ENCODE peak calls at places on chromosomes 6 and 20, in ten cellular contexts. B is fibroblast of mammary gland, G is tibial artery, W is GM12865, L is pancreas, C is HepG2, R is spleen, Z is body of pancreas, X is brain microvascular endothelial cell, U is tibial nerve. O is an unnamed sample.

GRCh38 chr20:13739726-13740649 is 44.7 kb downstream of the ESF1 start:
- DNase-seq in U (no peak), C (no peak), X (no peak), R (no peak), L (no peak), B (no peak), G (no peak), W (no peak), Z (no peak), O (no peak)

GRCh38 chr6:3424185-3424927 is 32.5 kb downstream of the SLC22A23 start:
- DNase-seq in X (no peak), B (no peak), G (no peak), U (no peak), Z (no peak), C (no peak), L (no peak), W (no peak), R (no peak), O (no peak)

GRCh38 chr20:2311329-2311728 is 15.5 kb downstream of the TGM3 start:
- DNase-seq in L (no peak), R (no peak), Z (no peak), X (no peak), C (no peak), B (no peak), W (no peak), U (no peak), G (no peak), O (no peak)

GRCh38 chr20:12023169-12023795 is 105.6 kb downstream of the BTBD3 start:
- DNase-seq in G (no peak), U (no peak), X (no peak), W (no peak), R (no peak), Z (no peak), C (no peak), B (no peak), L (no peak), O (no peak)

GRCh38 chr20:63359164-63359934 is 1.8 kb downstream of the CHRNA4 start:
- DNase-seq in W (no peak), U (no peak), B (no peak), X (no peak), C (no peak), G (no peak), Z (no peak), R (no peak), L (no peak), O (no peak)

GRCh38 chr6:100881707-100882040 is 545 bp upstream of the ASCC3 start:
- DNase-seq in C (no peak), Z (no peak), R (no peak), W (no peak), G (no peak), U (no peak), B (peak), L (no peak), X (no peak), O (peak)

GRCh38 chr6:7196019-7196402 is 88.2 kb downstream of the RREB1 start:
- DNase-seq in R (no peak), X (no peak), U (no peak), W (no peak), G (no peak), B (no peak), L (no peak), C (no peak), Z (no peak), O (no peak)

GRCh38 chr20:36998652-36999051 is 47.1 kb upstream of the SAMHD1 start:
- DNase-seq in X (no peak), R (no peak), W (no peak), C (no peak), G (no peak), Z (no peak), L (no peak), U (no peak), B (no peak), O (no peak)

GRCh38 chr6:170463101-170463721 is 89.9 kb downstream of the PSMB1 start:
- DNase-seq in C (no peak), B (no peak), G (no peak), X (no peak), R (peak), L (no peak), Z (no peak), U (no peak), W (no peak), O (no peak)

GRCh38 chr6:35539223-35539622 is 26.5 kb upstream of the TULP1 start:
- DNase-seq in X (no peak), U (no peak), C (no peak), R (no peak), Z (no peak), W (no peak), G (no peak), B (no peak), L (no peak), O (no peak)

GRCh38 chr20:50385733-50386640 is 124.2 kb upstream of the PTPN1 start:
- DNase-seq in Z (no peak), C (no peak), W (peak), U (no peak), X (no peak), L (no peak), G (no peak), B (no peak), R (peak), O (no peak)

GRCh38 chr6:108163267-108163643 is 2.6 kb upstream of the NR2E1 start:
- DNase-seq in B (no peak), R (no peak), X (no peak), W (no peak), L (no peak), G (no peak), Z (no peak), U (no peak), C (no peak), O (no peak)

GRCh38 chr6:169233181-169233580 is 20.5 kb downstream of the THBS2 start:
- DNase-seq in W (no peak), R (no peak), B (no peak), G (peak), C (no peak), L (no peak), X (no peak), Z (no peak), U (no peak), O (no peak)

GRCh38 chr6:6003334-6004146 is 3.2 kb downstream of the NRN1 start:
- DNase-seq in R (peak), C (no peak), W (peak), L (no peak), Z (no peak), X (peak), B (peak), G (no peak), U (no peak), O (no peak)

DNA sequence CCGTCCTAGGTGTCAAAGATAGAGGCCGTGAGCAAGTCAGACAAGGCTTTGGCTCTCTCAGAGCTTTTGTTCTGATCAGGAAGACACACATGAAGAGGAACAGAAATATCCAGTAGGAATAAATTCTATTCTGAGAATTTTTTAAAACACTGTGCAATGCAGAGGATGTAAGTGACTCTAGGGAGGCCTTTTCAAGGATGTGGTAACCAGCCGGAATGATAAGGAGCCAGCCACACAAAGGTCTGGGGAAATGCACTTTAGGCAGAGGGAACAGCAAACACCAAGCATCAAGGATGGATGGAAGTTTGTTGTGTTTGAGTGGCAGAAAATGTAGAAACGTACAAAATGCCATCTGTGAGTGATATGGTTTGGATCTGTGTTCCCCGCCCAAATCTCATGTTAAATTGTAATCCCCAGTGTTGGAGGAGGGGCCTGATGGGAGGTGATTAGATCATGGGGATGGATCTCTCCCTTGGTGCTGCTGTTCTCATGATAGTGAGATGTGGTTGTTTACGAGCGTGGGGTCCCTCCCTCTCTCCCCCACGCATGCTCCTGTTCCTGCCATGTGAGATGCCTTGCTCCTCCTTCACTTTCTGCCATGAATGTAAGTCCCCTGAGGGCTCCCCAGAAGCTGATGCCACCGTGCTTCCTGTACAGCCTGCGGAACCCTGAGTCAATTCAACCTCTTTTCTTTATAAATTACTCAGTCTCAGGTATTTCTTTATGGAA is 93.6 kb upstream of the CDYL start:
- DNase-seq in B (no peak), U (no peak), G (no peak), R (no peak), L (no peak), W (no peak), Z (no peak), C (no peak), X (no peak), O (no peak)
- TF ChIP-seq CTCF in B (no peak), U (no peak), G (no peak), R (no peak), L (no peak), W (no peak), Z (no peak), C (no peak), X (no peak), O (no peak)

DNA sequence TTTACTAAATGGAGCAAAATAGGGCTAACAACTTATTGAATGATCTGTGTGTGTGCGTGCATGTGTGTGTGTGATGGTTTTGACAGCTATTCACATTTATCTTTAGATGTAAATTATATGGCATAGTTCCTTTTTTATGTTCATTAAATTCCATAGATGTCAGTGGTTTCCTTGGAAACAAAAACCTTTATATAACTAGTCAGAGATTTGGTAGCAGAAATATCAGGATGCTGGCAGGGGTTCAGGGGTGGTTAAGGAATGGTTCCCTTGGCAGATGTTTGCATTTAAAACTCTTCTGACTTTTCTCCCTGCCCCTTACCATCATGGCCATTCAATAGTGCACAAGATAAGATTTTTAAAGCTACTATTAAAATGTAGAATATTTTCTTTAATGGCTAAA is 256.6 kb downstream of the PLCB1 start:
- DNase-seq in C (no peak), L (no peak), B (peak), Z (no peak), R (no peak), W (no peak), X (peak), U (no peak), G (no peak), O (no peak)
- H3K4me3 ChIP-seq in C (no peak), L (no peak), B (no peak), Z (no peak), R (no peak), W (no peak), X (no peak), U (no peak), G (no peak), O (no peak)

DNA sequence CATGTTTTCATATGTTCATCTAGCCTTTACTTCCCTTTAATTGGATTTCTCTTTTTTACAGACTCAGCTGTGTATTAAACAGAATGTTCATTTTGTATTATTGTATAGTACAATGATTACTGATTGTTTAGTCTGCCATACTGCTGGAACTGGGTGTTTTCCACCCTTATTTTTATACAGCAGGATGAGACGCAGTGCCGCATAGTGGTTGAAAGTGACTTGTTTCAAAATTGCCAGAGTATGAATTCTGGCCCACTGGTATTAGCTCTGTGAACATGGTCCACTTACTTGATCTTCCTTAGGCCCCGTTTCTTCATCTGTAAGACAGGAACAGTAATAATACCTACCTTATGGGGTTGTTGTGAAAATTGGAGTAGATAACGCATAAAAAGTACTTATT is 22.1 kb downstream of the AFDN start:
- DNase-seq in W (no peak), Z (no peak), C (no peak), U (no peak), X (no peak), G (no peak), L (no peak), B (no peak), R (no peak), O (no peak)
- TF ChIP-seq CTCF in W (peak), Z (no peak), C (no peak), U (no peak), X (no peak), G (no peak), L (no peak), B (no peak), R (no peak), O (no peak)

GRCh38 chr6:15588966-15589634 is 73.7 kb downstream of the DTNBP1 start:
- DNase-seq in Z (no peak), U (no peak), X (peak), C (no peak), B (peak), L (no peak), G (no peak), W (no peak), R (no peak), O (peak)
- H3K4me3 ChIP-seq in Z (no peak), U (no peak), X (no peak), C (no peak), B (no peak), L (no peak), G (no peak), W (no peak), R (no peak), O (no peak)

GRCh38 chr6:116218866-116219265 is 35.0 kb downstream of the TSPYL4 start:
- DNase-seq in B (no peak), R (no peak), C (no peak), Z (no peak), W (no peak), L (no peak), X (no peak), U (no peak), G (no peak), O (no peak)

GRCh38 chr6:116220172-116220571 is 33.7 kb downstream of the TSPYL4 start:
- DNase-seq in X (no peak), B (peak), R (no peak), Z (no peak), U (no peak), W (no peak), G (no peak), L (no peak), C (no peak), O (peak)

GRCh38 chr6:116215414-116215813 is 38.5 kb downstream of the TSPYL4 start:
- DNase-seq in B (peak), U (no peak), L (no peak), Z (no peak), W (no peak), R (no peak), X (no peak), G (no peak), C (no peak), O (no peak)

GRCh38 chr6:116217069-116217468 is 36.8 kb downstream of the TSPYL4 start:
- DNase-seq in L (no peak), Z (no peak), G (no peak), C (peak), B (peak), R (no peak), W (peak), X (no peak), U (no peak), O (peak)

DNA sequence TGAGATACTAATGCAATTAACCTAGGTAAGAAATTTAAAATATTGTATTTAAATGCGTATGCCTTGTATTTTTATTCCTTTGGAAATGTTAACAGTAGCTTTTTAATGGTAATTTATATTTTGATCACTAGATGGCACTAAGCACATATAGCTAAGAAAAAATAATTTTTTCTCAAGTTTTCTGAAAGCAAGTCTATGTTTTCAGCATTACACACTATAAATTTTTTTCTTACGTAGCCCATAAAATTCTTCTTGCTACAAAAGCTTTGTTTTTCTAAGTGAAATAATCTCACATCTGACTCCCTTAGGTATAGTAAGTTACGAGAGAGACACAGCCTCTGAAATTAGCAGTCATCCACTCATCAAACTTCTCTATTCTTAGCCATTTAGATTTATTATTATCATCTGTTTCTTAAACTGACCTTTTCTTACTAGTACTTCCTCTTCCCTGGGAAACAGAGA is 35.7 kb downstream of the TSPYL4 start:
- DNase-seq in U (no peak), W (no peak), B (peak), G (no peak), L (no peak), R (no peak), Z (no peak), C (no peak), X (no peak), O (peak)
- TF ChIP-seq CTCF in U (peak), W (peak), B (peak), G (peak), L (peak), R (no peak), Z (peak), C (peak), X (peak), O (no peak)

GRCh38 chr6:135306740-135307420 is 125.8 kb downstream of the MYB start:
- DNase-seq in B (peak), Z (no peak), C (no peak), L (no peak), X (no peak), U (no peak), G (no peak), W (no peak), R (no peak), O (peak)

GRCh38 chr6:135314543-135314942 is 133.4 kb downstream of the MYB start:
- DNase-seq in R (no peak), L (no peak), Z (no peak), B (no peak), X (no peak), C (no peak), G (no peak), U (no peak), W (peak), O (no peak)

GRCh38 chr6:135310291-135310690 is 129.2 kb downstream of the MYB start:
- DNase-seq in U (no peak), X (no peak), W (no peak), L (no peak), C (no peak), G (no peak), Z (no peak), B (no peak), R (no peak), O (no peak)

GRCh38 chr6:135306166-135306565 is 125.1 kb downstream of the MYB start:
- DNase-seq in X (no peak), U (no peak), G (no peak), Z (no peak), R (no peak), L (no peak), W (no peak), B (no peak), C (no peak), O (no peak)

DNA sequence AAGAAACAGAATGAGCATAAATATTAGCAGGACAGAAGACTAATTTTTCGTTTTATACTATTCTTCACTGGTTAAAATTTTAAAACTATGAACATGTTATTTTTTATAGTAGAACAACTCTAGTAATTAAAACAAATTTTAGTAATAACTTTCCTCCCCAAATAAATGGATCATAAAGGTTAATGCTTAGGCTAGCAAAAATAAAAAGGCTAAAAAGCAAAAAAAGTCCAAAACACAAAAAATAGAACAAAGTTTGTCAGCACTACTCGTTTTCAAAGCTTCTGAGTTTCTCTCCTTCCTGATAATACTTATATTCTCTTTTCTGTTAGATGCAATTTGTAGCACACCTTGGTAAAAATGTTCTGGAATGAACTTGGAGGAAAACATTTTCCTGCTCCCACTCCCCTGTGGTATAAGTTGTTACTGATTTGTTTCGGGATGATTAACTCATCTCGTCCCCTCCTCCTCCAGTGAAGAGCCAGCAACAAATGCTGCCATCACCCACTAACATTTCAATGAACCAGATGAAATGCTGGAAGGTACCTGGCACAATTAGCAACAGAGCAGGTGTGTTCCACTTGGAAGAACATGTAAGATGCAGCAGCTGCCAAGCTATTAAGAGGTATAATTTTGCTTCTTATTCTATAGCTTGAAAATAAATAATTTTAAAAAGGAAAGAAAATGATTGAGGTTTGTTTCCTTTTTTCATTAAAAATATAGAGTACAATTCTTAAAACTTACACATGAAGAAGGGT is 130.5 kb downstream of the MYB start:
- DNase-seq in R (no peak), B (no peak), U (no peak), L (no peak), Z (no peak), W (no peak), G (no peak), X (no peak), C (no peak), O (no peak)
- H3K4me3 ChIP-seq in R (no peak), B (no peak), U (no peak), L (no peak), Z (no peak), W (no peak), G (no peak), X (no peak), C (no peak), O (no peak)